ENCODE peak calls at places on chromosomes 5 and 9, in seven cellular contexts. O, U, X, D, W, M and G are unnamed samples.

GRCh38 chr9:136048560-136049411 is 46.3 kb downstream of the NACC2 start:
- DNase-seq in U (no peak), M (no peak), D (no peak), X (no peak), O (no peak), W (no peak), G (no peak)

GRCh38 chr5:154779105-154779504 is 23.9 kb downstream of the LARP1 start:
- DNase-seq in U (no peak), D (no peak), O (no peak), M (no peak), W (no peak), X (peak), G (peak)

GRCh38 chr5:106314221-106314824 is 1356.4 kb downstream of the EFNA5 start:
- DNase-seq in M (no peak), O (no peak), W (no peak), U (no peak), X (no peak), D (no peak), G (no peak)

GRCh38 chr5:176844706-176845391 is 34.5 kb downstream of the UNC5A start:
- DNase-seq in D (no peak), W (no peak), O (peak), M (no peak), U (no peak), X (no peak), G (peak)

GRCh38 chr9:89038354-89039091 is 47.3 kb downstream of the S1PR3 start:
- DNase-seq in W (no peak), O (no peak), M (no peak), X (peak), D (no peak), U (no peak), G (peak)

GRCh38 chr5:57494104-57495098 is 11.8 kb upstream of the ACTBL2 start:
- DNase-seq in X (peak), W (peak), M (peak), D (no peak), O (peak), U (peak), G (peak)

GRCh38 chr9:37466037-37466709 is 923 bp upstream of the ZBTB5 start:
- DNase-seq in X (peak), M (peak), W (peak), D (peak), U (peak), O (no peak), G (peak)

GRCh38 chr5:4366628-4367027 is 771.0 kb downstream of the IRX1 start:
- DNase-seq in O (no peak), M (no peak), X (no peak), D (no peak), U (no peak), W (no peak), G (no peak)

GRCh38 chr5:1747803-1748085 is 51.9 kb downstream of the MRPL36 start:
- DNase-seq in X (no peak), D (no peak), O (no peak), W (no peak), U (no peak), M (no peak), G (no peak)

GRCh38 chr5:35884125-35884788 is 27.6 kb downstream of the IL7R start:
- DNase-seq in X (peak), O (no peak), W (no peak), D (no peak), M (peak), U (no peak), G (no peak)